ENCODE peak calls at places on chromosomes 11 and 22, in eight cellular contexts. One of them, this sample, is unnamed.

GRCh38 chr22:32396746-32397145 is 15.3 kb downstream of the RTCB start:
- DNase-seq in T-helper 2 cell: no peak
- DNase-seq in progenitor cell of endocrine pancreas: no peak
- DNase-seq in stimulated activated CD8-positive, alpha-beta memory T cell treated with anti-CD3 and anti-CD28 coated beads, Interleukin-12 subunit alpha, Interleukin-12 subunit beta, amount 100 ng/mL, for 1 hour: no peak
- DNase-seq in pons: no peak
- DNase-seq in GM12878: no peak
- DNase-seq in T-cell: no peak
- DNase-seq in kidney: no peak
- DNase-seq in this sample: no peak

GRCh38 chr11:45489281-45489906 is 176.0 kb downstream of the CHST1 start:
- DNase-seq in T-helper 2 cell: no peak
- DNase-seq in stimulated activated CD8-positive, alpha-beta memory T cell treated with anti-CD3 and anti-CD28 coated beads, Interleukin-12 subunit alpha, Interleukin-12 subunit beta, amount 100 ng/mL, for 1 hour: no peak
- DNase-seq in kidney: no peak
- DNase-seq in GM12878: no peak
- DNase-seq in pons: no peak
- DNase-seq in T-cell: no peak
- DNase-seq in progenitor cell of endocrine pancreas: no peak
- DNase-seq in this sample: no peak

GRCh38 chr22:42881982-42882656 is 25.0 kb upstream of the ARFGAP3 start:
- DNase-seq in progenitor cell of endocrine pancreas: no peak
- DNase-seq in T-cell: no peak
- DNase-seq in kidney: no peak
- DNase-seq in T-helper 2 cell: no peak
- DNase-seq in GM12878: no peak
- DNase-seq in pons: no peak
- DNase-seq in stimulated activated CD8-positive, alpha-beta memory T cell treated with anti-CD3 and anti-CD28 coated beads, Interleukin-12 subunit alpha, Interleukin-12 subunit beta, amount 100 ng/mL, for 1 hour: no peak
- DNase-seq in this sample: no peak

GRCh38 chr11:4699697-4700435 is 2.2 kb upstream of the OR51E2 start:
- DNase-seq in pons: no peak
- DNase-seq in kidney: no peak
- DNase-seq in progenitor cell of endocrine pancreas: no peak
- DNase-seq in T-cell: no peak
- DNase-seq in stimulated activated CD8-positive, alpha-beta memory T cell treated with anti-CD3 and anti-CD28 coated beads, Interleukin-12 subunit alpha, Interleukin-12 subunit beta, amount 100 ng/mL, for 1 hour: no peak
- DNase-seq in T-helper 2 cell: no peak
- DNase-seq in GM12878: peak
- DNase-seq in this sample: no peak

GRCh38 chr22:33811208-33811607 is 109.1 kb downstream of the LARGE1 start:
- DNase-seq in progenitor cell of endocrine pancreas: no peak
- DNase-seq in kidney: no peak
- DNase-seq in T-cell: no peak
- DNase-seq in GM12878: no peak
- DNase-seq in T-helper 2 cell: no peak
- DNase-seq in stimulated activated CD8-positive, alpha-beta memory T cell treated with anti-CD3 and anti-CD28 coated beads, Interleukin-12 subunit alpha, Interleukin-12 subunit beta, amount 100 ng/mL, for 1 hour: no peak
- DNase-seq in pons: no peak
- DNase-seq in this sample: no peak

GRCh38 chr22:46147061-46147460 is 3.3 kb upstream of the PPARA start:
- DNase-seq in T-helper 2 cell: no peak
- DNase-seq in T-cell: no peak
- DNase-seq in GM12878: no peak
- DNase-seq in pons: no peak
- DNase-seq in progenitor cell of endocrine pancreas: no peak
- DNase-seq in kidney: peak
- DNase-seq in stimulated activated CD8-positive, alpha-beta memory T cell treated with anti-CD3 and anti-CD28 coated beads, Interleukin-12 subunit alpha, Interleukin-12 subunit beta, amount 100 ng/mL, for 1 hour: no peak
- DNase-seq in this sample: no peak

GRCh38 chr11:117823941-117824420 is 563 bp downstream of the FXYD2 start:
- DNase-seq in T-cell: no peak
- DNase-seq in kidney: peak
- DNase-seq in pons: no peak
- DNase-seq in GM12878: no peak
- DNase-seq in progenitor cell of endocrine pancreas: no peak
- DNase-seq in stimulated activated CD8-positive, alpha-beta memory T cell treated with anti-CD3 and anti-CD28 coated beads, Interleukin-12 subunit alpha, Interleukin-12 subunit beta, amount 100 ng/mL, for 1 hour: no peak
- DNase-seq in T-helper 2 cell: no peak
- DNase-seq in this sample: peak

GRCh38 chr11:70398834-70399680 is 728 bp downstream of the CTTN start:
- DNase-seq in progenitor cell of endocrine pancreas: no peak
- DNase-seq in kidney: no peak
- DNase-seq in T-cell: no peak
- DNase-seq in pons: no peak
- DNase-seq in stimulated activated CD8-positive, alpha-beta memory T cell treated with anti-CD3 and anti-CD28 coated beads, Interleukin-12 subunit alpha, Interleukin-12 subunit beta, amount 100 ng/mL, for 1 hour: no peak
- DNase-seq in GM12878: no peak
- DNase-seq in T-helper 2 cell: no peak
- DNase-seq in this sample: no peak

GRCh38 chr11:68271781-68272608 is at the start of gene C11orf24:
- DNase-seq in pons: peak
- DNase-seq in T-cell: peak
- DNase-seq in GM12878: peak
- DNase-seq in kidney: peak
- DNase-seq in T-helper 2 cell: peak
- DNase-seq in stimulated activated CD8-positive, alpha-beta memory T cell treated with anti-CD3 and anti-CD28 coated beads, Interleukin-12 subunit alpha, Interleukin-12 subunit beta, amount 100 ng/mL, for 1 hour: peak
- DNase-seq in progenitor cell of endocrine pancreas: peak
- DNase-seq in this sample: peak

GRCh38 chr22:44033689-44034088 is 9.6 kb downstream of the PARVB start:
- DNase-seq in kidney: peak
- DNase-seq in GM12878: no peak
- DNase-seq in progenitor cell of endocrine pancreas: no peak
- DNase-seq in T-helper 2 cell: no peak
- DNase-seq in T-cell: no peak
- DNase-seq in pons: no peak
- DNase-seq in stimulated activated CD8-positive, alpha-beta memory T cell treated with anti-CD3 and anti-CD28 coated beads, Interleukin-12 subunit alpha, Interleukin-12 subunit beta, amount 100 ng/mL, for 1 hour: no peak
- DNase-seq in this sample: no peak

GRCh38 chr11:108037636-108038035 is 28.9 kb downstream of the CUL5 start:
- DNase-seq in pons: no peak
- DNase-seq in stimulated activated CD8-positive, alpha-beta memory T cell treated with anti-CD3 and anti-CD28 coated beads, Interleukin-12 subunit alpha, Interleukin-12 subunit beta, amount 100 ng/mL, for 1 hour: no peak
- DNase-seq in kidney: no peak
- DNase-seq in progenitor cell of endocrine pancreas: no peak
- DNase-seq in T-cell: no peak
- DNase-seq in T-helper 2 cell: no peak
- DNase-seq in GM12878: no peak
- DNase-seq in this sample: no peak

GRCh38 chr11:95134491-95134890 is 44.8 kb downstream of the ENDOD1 start:
- DNase-seq in progenitor cell of endocrine pancreas: no peak
- DNase-seq in stimulated activated CD8-positive, alpha-beta memory T cell treated with anti-CD3 and anti-CD28 coated beads, Interleukin-12 subunit alpha, Interleukin-12 subunit beta, amount 100 ng/mL, for 1 hour: no peak
- DNase-seq in GM12878: no peak
- DNase-seq in T-helper 2 cell: no peak
- DNase-seq in kidney: no peak
- DNase-seq in T-cell: no peak
- DNase-seq in pons: peak
- DNase-seq in this sample: no peak

GRCh38 chr22:22823126-22823804 is 64.4 kb upstream of the IGLL5 start:
- DNase-seq in stimulated activated CD8-positive, alpha-beta memory T cell treated with anti-CD3 and anti-CD28 coated beads, Interleukin-12 subunit alpha, Interleukin-12 subunit beta, amount 100 ng/mL, for 1 hour: no peak
- DNase-seq in T-cell: no peak
- DNase-seq in kidney: no peak
- DNase-seq in pons: no peak
- DNase-seq in T-helper 2 cell: no peak
- DNase-seq in progenitor cell of endocrine pancreas: no peak
- DNase-seq in GM12878: no peak
- DNase-seq in this sample: no peak

GRCh38 chr11:133894956-133895549 is 49.7 kb upstream of the SPATA19 start:
- DNase-seq in stimulated activated CD8-positive, alpha-beta memory T cell treated with anti-CD3 and anti-CD28 coated beads, Interleukin-12 subunit alpha, Interleukin-12 subunit beta, amount 100 ng/mL, for 1 hour: no peak
- DNase-seq in T-cell: no peak
- DNase-seq in GM12878: peak
- DNase-seq in T-helper 2 cell: no peak
- DNase-seq in kidney: no peak
- DNase-seq in progenitor cell of endocrine pancreas: no peak
- DNase-seq in pons: no peak
- DNase-seq in this sample: no peak

GRCh38 chr11:16299884-16300778 is 56.2 kb downstream of the SOX6 start:
- DNase-seq in kidney: no peak
- DNase-seq in pons: no peak
- DNase-seq in progenitor cell of endocrine pancreas: no peak
- DNase-seq in stimulated activated CD8-positive, alpha-beta memory T cell treated with anti-CD3 and anti-CD28 coated beads, Interleukin-12 subunit alpha, Interleukin-12 subunit beta, amount 100 ng/mL, for 1 hour: no peak
- DNase-seq in T-cell: no peak
- DNase-seq in T-helper 2 cell: no peak
- DNase-seq in GM12878: no peak
- DNase-seq in this sample: no peak

GRCh38 chr22:24118689-24119384 is 62.5 kb upstream of the SUSD2 start:
- DNase-seq in stimulated activated CD8-positive, alpha-beta memory T cell treated with anti-CD3 and anti-CD28 coated beads, Interleukin-12 subunit alpha, Interleukin-12 subunit beta, amount 100 ng/mL, for 1 hour: no peak
- DNase-seq in T-cell: no peak
- DNase-seq in T-helper 2 cell: no peak
- DNase-seq in progenitor cell of endocrine pancreas: no peak
- DNase-seq in pons: no peak
- DNase-seq in GM12878: no peak
- DNase-seq in kidney: no peak
- DNase-seq in this sample: no peak

GRCh38 chr11:97454988-97455387 is 1065.2 kb downstream of the JRKL start:
- DNase-seq in T-cell: no peak
- DNase-seq in T-helper 2 cell: no peak
- DNase-seq in kidney: no peak
- DNase-seq in GM12878: no peak
- DNase-seq in stimulated activated CD8-positive, alpha-beta memory T cell treated with anti-CD3 and anti-CD28 coated beads, Interleukin-12 subunit alpha, Interleukin-12 subunit beta, amount 100 ng/mL, for 1 hour: no peak
- DNase-seq in pons: peak
- DNase-seq in progenitor cell of endocrine pancreas: no peak
- DNase-seq in this sample: no peak